ENCODE peak calls at places on chromosomes 13 and 19, in four cellular contexts. E, Y, J and R are unnamed samples. For H3K4me1, the result is how much of the 10 kb centered on the place peaks cover.

GRCh38 chr13:99316657-99317244 is 9.6 kb upstream of the GPR183 start:
- DNase-seq in Y (no peak), E (no peak), J (no peak), R (no peak)

GRCh38 chr19:13092206-13092605 is 10.5 kb downstream of the LYL1 start:
- DNase-seq in Y (no peak), J (no peak), E (no peak), R (no peak)

GRCh38 chr13:38607136-38607535 is 79.7 kb upstream of the FREM2 start:
- DNase-seq in Y (no peak), E (no peak), J (no peak), R (no peak)

GRCh38 chr13:31138515-31138914 is 23.2 kb downstream of the HSPH1 start:
- DNase-seq in E (no peak), Y (no peak), J (no peak), R (no peak)

GRCh38 chr19:2469102-2469914 is 6.6 kb upstream of the GADD45B start:
- DNase-seq in J (peak), E (no peak), Y (no peak), R (no peak)

GRCh38 chr13:44171861-44172260 is 201.8 kb upstream of the SERP2 start:
- DNase-seq in E (no peak), Y (no peak), J (no peak), R (no peak)

GRCh38 chr13:31107109-31107508 is 54.6 kb downstream of the HSPH1 start:
- DNase-seq in E (no peak), Y (no peak), J (no peak), R (no peak)

GRCh38 chr19:41356984-41357739 is 3.4 kb upstream of the TGFB1 start:
- DNase-seq in Y (no peak), J (no peak), E (no peak), R (no peak)

GRCh38 chr13:94661396-94661795 is 50.9 kb downstream of the SOX21 start:
- DNase-seq in J (no peak), E (no peak), Y (no peak), R (no peak)

GRCh38 chr13:27790523-27790922 is 1.8 kb upstream of the GSX1 start:
- DNase-seq in Y (no peak), E (no peak), J (no peak), R (no peak)

GRCh38 chr19:13100871-13101589 is 1.6 kb downstream of the LYL1 start:
- DNase-seq in J (no peak), Y (no peak), E (no peak), R (no peak)

GRCh38 chr13:29509999-29510586 is 85.4 kb downstream of the SLC7A1 start:
- DNase-seq in J (no peak), E (no peak), Y (no peak), R (no peak)

GRCh38 chr19:38294090-38294489 is 10.0 kb upstream of the C19orf33 start:
- DNase-seq in E (no peak), J (no peak), Y (no peak), R (no peak)
- H3K27ac ChIP-seq in E (no peak), J (no peak), Y (no peak), R (no peak)

GRCh38 chr13:79402074-79402635 is 3.9 kb downstream of the RBM26 start:
- DNase-seq in Y (no peak), J (no peak), E (no peak), R (no peak)

GRCh38 chr13:79398169-79398568 is 7.9 kb downstream of the RBM26 start:
- DNase-seq in E (no peak), J (no peak), Y (no peak), R (no peak)

GRCh38 chr13:79395881-79396280 is 10.2 kb downstream of the RBM26 start:
- DNase-seq in J (no peak), E (no peak), Y (no peak), R (no peak)

GRCh38 chr13:79401259-79402071 is 4.6 kb downstream of the RBM26 start:
- DNase-seq in E (no peak), J (no peak), Y (no peak), R (no peak)

DNA sequence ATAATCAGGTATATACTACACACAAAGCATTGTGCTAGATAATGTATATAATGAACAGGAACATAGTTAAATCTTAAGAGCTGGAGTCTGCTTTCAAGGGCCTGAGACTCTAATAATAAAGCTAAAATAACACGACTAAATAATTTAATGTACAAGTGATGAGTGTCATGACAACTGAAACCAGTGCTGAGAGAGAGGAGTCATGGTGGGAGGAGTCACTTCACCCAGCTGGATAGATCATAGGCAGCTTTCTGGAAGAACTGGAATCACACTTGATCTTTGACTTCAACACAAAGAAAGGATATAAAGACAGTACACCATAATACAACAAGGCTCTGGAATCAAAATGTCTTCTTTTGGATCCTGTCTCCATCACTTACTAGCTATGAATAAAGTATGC is 7.1 kb downstream of the RBM26 start:
- DNase-seq in Y (no peak), E (no peak), J (no peak), R (no peak)
- H3K4me1 ChIP-seq in Y (under half), E (under half), J (under half), R (under half)

DNA sequence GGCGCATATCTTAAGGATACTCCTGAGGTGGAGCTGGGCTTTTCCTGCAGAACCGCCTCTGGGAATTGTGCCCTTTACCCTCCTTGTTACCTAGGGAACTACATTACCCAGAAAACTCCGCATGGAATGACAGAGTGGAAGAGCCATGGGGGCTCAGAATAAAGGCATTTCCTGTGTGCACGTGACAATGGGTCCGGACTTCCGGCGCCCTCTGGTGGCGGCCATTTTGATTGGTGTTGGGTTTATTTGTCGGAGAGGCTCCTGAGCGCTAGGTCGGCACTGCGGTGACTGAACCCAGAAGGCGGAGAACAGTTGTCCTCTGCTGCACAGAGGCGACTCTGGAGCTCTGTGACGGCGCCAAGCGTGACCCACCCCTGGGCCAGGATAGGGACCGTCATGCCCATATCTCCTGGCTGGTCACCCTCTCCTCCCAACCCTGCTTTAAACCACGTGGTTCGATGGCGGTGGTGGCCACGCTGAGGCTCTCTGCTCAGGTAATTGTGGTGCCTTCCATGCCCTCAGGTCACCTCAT is at the start of gene ZNF587B:
- DNase-seq in E (peak), J (peak), Y (peak), R (peak)
- H3K27ac ChIP-seq in E (no peak), J (peak), Y (no peak), R (no peak)

DNA sequence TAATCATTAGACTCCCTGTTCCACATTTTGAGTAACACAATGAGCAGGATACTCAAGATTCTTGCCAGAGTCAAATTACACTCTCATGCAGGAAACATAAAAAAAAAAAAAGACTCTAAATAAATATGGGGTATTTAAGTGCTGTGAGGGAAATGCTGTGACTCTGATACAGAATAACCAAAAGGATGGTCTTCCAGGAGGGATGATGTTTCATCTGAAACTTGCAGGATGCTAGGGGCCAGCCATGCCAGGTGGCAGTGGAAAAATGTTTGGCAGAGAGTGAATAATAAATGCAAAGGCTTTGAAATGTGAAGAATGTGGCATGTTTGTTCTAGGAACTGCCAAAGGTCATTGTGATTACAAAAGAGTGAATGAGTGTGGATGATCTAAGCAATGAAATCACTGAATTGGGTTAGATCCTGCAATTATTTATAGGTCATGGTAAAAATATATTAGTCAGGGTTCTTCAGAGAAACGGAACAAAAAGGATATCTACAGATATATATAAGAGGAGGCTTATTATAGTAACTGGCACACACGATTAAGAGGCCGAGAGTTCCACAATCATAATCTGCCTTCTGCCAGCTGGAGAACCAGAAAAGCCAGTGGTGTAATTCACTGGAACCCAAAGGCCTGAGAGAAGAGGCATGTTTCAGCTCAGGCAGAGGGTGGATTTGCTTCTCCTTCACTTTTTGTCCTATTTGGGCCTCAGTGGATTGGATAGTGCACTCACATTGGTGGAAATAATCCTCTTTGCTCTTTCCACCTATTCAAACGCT is 1832.8 kb upstream of the MIR17HG start:
- DNase-seq in Y (no peak), J (no peak), E (no peak), R (no peak)
- H3K4me1 ChIP-seq in Y (under half), J (under half), E (under half), R (under half)

GRCh38 chr19:52397310-52398090 is at the start of gene ZNF528:
- DNase-seq in Y (peak), E (peak), J (no peak), R (peak)

DNA sequence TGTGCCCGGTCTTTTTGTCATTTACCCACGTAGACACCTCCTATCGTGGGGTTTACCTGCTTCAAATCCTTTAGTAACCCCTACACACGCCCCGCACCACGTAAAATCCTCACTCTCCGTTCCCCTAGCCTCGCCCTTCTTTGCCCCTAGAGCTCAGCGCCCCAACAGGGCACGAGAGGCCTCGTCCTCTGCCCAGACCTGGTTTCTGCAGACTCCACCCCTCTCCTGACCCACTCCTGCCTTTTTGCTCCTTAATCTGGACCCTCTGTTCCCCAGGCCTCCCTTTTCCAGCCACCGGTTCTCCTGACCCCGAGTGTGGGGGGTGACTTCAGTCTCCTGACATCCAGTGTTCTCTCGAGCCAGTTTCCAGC is 427 bp downstream of the ZNF528 start:
- DNase-seq in E (peak), Y (peak), J (no peak), R (no peak)
- H3K27ac ChIP-seq in E (peak), Y (peak), J (no peak), R (no peak)

GRCh38 chr13:114129649-114130062 is 2.8 kb downstream of the RASA3 start:
- DNase-seq in J (no peak), E (no peak), Y (no peak), R (no peak)

GRCh38 chr13:114130131-114130707 is 2.2 kb downstream of the RASA3 start:
- DNase-seq in J (no peak), E (no peak), Y (no peak), R (no peak)

GRCh38 chr13:114127473-114128347 is 4.7 kb downstream of the RASA3 start:
- DNase-seq in E (no peak), Y (no peak), J (no peak), R (no peak)

GRCh38 chr13:114128348-114128623 is 4.1 kb downstream of the RASA3 start:
- DNase-seq in J (no peak), Y (no peak), E (no peak), R (no peak)

DNA sequence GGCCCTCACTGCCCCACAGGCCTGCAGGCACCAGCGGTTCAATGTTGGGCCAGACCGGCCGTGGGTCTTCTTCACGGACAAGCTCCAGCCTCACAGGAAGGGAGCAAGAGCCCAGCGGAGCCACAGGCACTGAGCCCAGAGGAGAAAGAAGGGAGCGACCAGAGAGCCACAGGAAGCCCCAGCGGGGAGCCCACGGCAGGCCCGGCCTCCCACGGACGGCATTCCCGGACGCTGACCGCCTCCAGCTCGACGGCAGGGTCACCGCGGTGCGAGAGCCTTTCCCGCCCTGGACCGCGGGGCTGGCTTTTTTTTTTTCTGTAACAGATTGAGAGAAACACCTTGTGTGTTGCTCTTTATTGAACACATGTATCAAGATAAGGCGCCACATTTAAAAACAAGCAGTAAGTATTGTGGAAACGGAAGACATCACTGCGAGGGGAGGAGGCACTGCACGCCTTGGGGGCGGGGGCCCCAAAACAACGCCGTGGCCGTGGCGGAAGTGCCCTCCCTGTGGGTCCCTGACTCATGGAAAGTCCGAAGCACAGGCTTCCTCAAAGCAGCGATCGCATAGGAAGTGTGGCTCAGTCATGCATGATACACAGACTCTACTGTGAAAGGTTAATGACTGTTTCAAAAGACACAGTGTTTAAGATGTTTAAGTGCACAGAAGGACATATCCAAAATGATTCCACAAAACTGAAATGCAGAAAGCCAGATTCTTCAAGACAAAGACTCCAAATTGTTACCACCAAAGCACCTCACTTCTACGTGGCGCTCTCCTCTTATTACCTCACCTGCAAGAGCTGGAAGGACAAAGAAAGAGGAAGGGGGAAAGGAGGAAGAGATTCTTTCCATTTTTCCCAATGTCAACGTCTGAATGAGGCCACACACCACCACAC is 3.5 kb downstream of the RASA3 start:
- DNase-seq in J (peak), Y (peak), E (peak), R (no peak)
- H3K4me1 ChIP-seq in J (half or more), Y (under half), E (under half), R (under half)

GRCh38 chr19:18684642-18684993 is 1.1 kb downstream of the CRTC1 start:
- DNase-seq in Y (no peak), E (no peak), J (no peak), R (no peak)

GRCh38 chr19:18683955-18684641 is 618 bp downstream of the CRTC1 start:
- DNase-seq in E (no peak), J (no peak), Y (no peak), R (no peak)

GRCh38 chr19:18682807-18683108 is 722 bp upstream of the CRTC1 start:
- DNase-seq in Y (no peak), E (no peak), J (no peak), R (no peak)

GRCh38 chr19:18685597-18686164 is 2.2 kb downstream of the CRTC1 start:
- DNase-seq in E (no peak), J (no peak), Y (no peak), R (no peak)

GRCh38 chr19:18683109-18683954 is at the start of gene CRTC1:
- DNase-seq in E (peak), Y (peak), J (peak), R (no peak)
- H3K27ac ChIP-seq in E (peak), Y (peak), J (peak), R (no peak)

GRCh38 chr19:5966941-5967340 is 11.0 kb downstream of the RANBP3 start:
- DNase-seq in Y (no peak), J (no peak), E (no peak), R (no peak)

GRCh38 chr19:5967994-5968430 is 9.9 kb downstream of the RANBP3 start:
- DNase-seq in J (peak), E (peak), Y (peak), R (peak)

GRCh38 chr19:5964816-5965565 is 12.9 kb downstream of the RANBP3 start:
- DNase-seq in E (no peak), J (no peak), Y (no peak), R (no peak)

GRCh38 chr19:5967571-5967970 is 10.4 kb downstream of the RANBP3 start:
- DNase-seq in Y (no peak), J (no peak), E (no peak), R (no peak)

GRCh38 chr19:5966215-5966614 is 11.7 kb downstream of the RANBP3 start:
- DNase-seq in E (no peak), J (no peak), Y (no peak), R (no peak)
- H3K4me1 ChIP-seq in E (under half), J (under half), Y (half or more), R (under half)

DNA sequence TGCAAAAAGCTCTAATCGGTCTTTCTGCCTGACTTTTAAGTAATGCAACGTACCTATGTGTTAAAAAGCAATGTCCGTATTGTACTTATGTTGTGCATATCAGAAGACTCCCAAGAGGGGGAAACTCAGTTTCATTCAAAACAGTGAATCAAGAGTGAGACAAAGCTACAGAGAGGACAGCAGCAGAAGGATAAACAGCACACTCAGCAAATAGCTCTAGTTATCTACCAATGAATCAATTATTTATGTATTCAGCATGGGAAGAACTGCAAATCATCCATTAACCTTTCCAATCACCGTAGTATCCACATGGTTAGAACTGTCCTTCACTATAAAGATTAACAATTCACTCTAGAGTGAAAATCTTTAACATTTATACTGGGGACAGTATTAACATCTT is 36.7 kb upstream of the SOHLH2 start:
- DNase-seq in J (no peak), E (no peak), Y (no peak), R (no peak)
- H3K27ac ChIP-seq in J (no peak), E (no peak), Y (no peak), R (no peak)

DNA sequence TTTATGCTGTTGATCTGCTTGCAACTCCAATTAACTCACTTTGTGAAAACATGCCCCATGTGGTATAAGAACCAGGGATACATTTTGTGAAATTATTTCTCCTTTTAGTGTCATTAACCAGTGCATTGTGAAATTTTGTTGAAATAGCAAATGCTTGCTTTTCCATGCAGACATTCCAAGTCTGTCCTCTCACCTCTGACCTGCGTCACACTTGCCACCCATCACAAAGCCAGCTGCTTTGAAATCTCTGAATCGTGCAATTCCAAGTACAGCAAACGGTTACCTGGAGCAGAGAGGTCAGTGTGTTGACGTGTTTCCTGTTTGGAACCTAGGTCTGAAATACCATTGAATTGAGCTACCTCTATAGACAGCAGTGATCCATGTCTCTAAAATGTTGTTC is 4.9 kb upstream of the SLC25A15 start:
- DNase-seq in J (no peak), Y (no peak), E (no peak), R (no peak)
- H3K4me1 ChIP-seq in J (under half), Y (under half), E (under half), R (under half)